ENCODE peak calls at places on chromosomes 11 and 22, in six cellular contexts. K, E, V, O, F and J are unnamed samples.
A peak's percentile ranks its signal among the peaks of the same experiment; 100 is the strongest.

GRCh38 chr11:94641167-94641761 is 74.1 kb downstream of the PIWIL4 start:
- DNase-seq in K (no peak), V (no peak), O (no peak), F (no peak), E (no peak), J (no peak)

GRCh38 chr22:46061431-46062231 is 84.7 kb upstream of the WNT7B start:
- DNase-seq in K (peak; percentile 11), E (no peak), O (no peak), V (peak; percentile 77), F (peak; percentile 44), J (no peak)

GRCh38 chr22:49713003-49713402 is 114.7 kb downstream of the BRD1 start:
- DNase-seq in O (no peak), K (no peak), F (no peak), E (no peak), V (peak; percentile 22), J (no peak)

GRCh38 chr11:16169541-16169940 is 186.8 kb downstream of the SOX6 start:
- DNase-seq in F (no peak), E (no peak), V (no peak), K (no peak), O (no peak), J (no peak)

GRCh38 chr11:77069969-77070582 is 3.3 kb downstream of the CAPN5 start:
- DNase-seq in V (no peak), K (peak; percentile 7), E (no peak), O (no peak), F (peak; percentile 24), J (no peak)

GRCh38 chr11:77374611-77375031 is 73.1 kb upstream of the GDPD4 start:
- DNase-seq in V (no peak), O (no peak), E (peak; percentile 6), K (peak; percentile 16), F (no peak), J (peak; percentile 33)

GRCh38 chr11:65557280-65558001 is 718 bp downstream of the LTBP3 start:
- DNase-seq in E (no peak), O (peak; percentile 65), V (peak; percentile 87), K (no peak), F (no peak), J (no peak)

GRCh38 chr11:78742430-78742829 is 167.8 kb upstream of the NARS2 start:
- DNase-seq in K (peak; percentile 87), O (no peak), V (no peak), F (peak; percentile 92), E (peak; percentile 85), J (no peak)

GRCh38 chr22:23256986-23257888 is 76.9 kb downstream of the BCR start:
- DNase-seq in V (no peak), E (no peak), K (peak; percentile 64), O (peak; percentile 70), F (peak; percentile 61), J (no peak)

GRCh38 chr22:49936018-49936972 is 17.9 kb downstream of the CRELD2 start:
- DNase-seq in K (peak; percentile 92), E (peak; percentile 80), O (peak; percentile 79), V (peak; percentile 99), F (peak; percentile 95), J (no peak)

GRCh38 chr22:21919526-21920307 is 32.9 kb downstream of the PPM1F start:
- DNase-seq in O (no peak), V (no peak), F (no peak), E (no peak), K (no peak), J (no peak)

GRCh38 chr11:88535266-88535665 is 197.7 kb upstream of the CTSC start:
- DNase-seq in O (no peak), K (no peak), F (no peak), E (no peak), V (no peak), J (no peak)

GRCh38 chr11:74417379-74417804 is 19.2 kb upstream of the PGM2L1 start:
- DNase-seq in V (no peak), F (no peak), K (no peak), O (no peak), E (peak; percentile 68), J (no peak)

GRCh38 chr11:2789791-2790580 is 90.2 kb upstream of the KCNQ1OT1 start:
- DNase-seq in F (peak; percentile 23), K (peak; percentile 4), V (no peak), E (no peak), O (no peak), J (no peak)

GRCh38 chr11:32706985-32707736 is 87.3 kb downstream of the CCDC73 start:
- DNase-seq in O (no peak), E (no peak), V (no peak), K (no peak), F (no peak), J (peak; percentile 54)

GRCh38 chr22:50486561-50487289 is at the start of gene MIOX:
- DNase-seq in K (no peak), V (no peak), O (no peak), E (no peak), F (no peak), J (no peak)

GRCh38 chr11:77093987-77094840 is 8.4 kb upstream of the OMP start:
- DNase-seq in V (peak; percentile 58), F (no peak), E (no peak), O (no peak), K (no peak), J (no peak)

GRCh38 chr11:91041626-91042025 is 818.8 kb upstream of the CHORDC1 start:
- DNase-seq in E (no peak), V (no peak), O (no peak), F (no peak), K (no peak), J (no peak)

GRCh38 chr11:101003468-101003867 is 126.1 kb downstream of the PGR start:
- DNase-seq in E (no peak), O (no peak), K (no peak), F (no peak), V (no peak), J (no peak)

GRCh38 chr11:1438261-1438966 is 48.2 kb downstream of the MOB2 start:
- DNase-seq in O (no peak), E (no peak), K (no peak), F (peak; percentile 42), V (no peak), J (no peak)

GRCh38 chr11:74019860-74020259 is 11.0 kb upstream of the UCP3 start:
- DNase-seq in K (no peak), E (no peak), F (no peak), O (no peak), V (no peak), J (no peak)

DNA sequence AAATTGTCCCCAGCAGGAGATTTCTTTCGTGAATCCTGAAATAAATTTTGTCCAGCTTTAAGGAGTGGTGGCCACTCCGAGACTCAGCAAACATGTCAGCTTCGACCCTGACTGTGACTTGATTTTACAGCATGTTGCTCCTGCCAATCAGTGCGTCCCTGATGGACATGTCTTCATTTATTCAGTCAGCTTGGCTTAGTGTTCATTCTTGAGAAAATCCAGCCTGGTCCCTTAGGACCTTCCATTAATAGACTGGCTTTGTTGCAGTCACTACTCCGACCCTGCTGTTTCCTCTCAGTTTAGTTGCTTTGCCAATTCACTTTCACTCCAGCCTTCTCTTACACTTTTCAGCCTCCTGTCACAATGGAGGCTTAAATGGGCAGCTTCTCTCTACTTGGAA is 30.5 kb downstream of the TMPRSS5 start:
- DNase-seq in E (no peak), O (no peak), V (no peak), K (no peak), F (no peak), J (no peak)
- TF ChIP-seq POLR2AphosphoS5 in E (no peak), O (no peak), V (no peak), K (no peak), F (no peak), J (no peak)

DNA sequence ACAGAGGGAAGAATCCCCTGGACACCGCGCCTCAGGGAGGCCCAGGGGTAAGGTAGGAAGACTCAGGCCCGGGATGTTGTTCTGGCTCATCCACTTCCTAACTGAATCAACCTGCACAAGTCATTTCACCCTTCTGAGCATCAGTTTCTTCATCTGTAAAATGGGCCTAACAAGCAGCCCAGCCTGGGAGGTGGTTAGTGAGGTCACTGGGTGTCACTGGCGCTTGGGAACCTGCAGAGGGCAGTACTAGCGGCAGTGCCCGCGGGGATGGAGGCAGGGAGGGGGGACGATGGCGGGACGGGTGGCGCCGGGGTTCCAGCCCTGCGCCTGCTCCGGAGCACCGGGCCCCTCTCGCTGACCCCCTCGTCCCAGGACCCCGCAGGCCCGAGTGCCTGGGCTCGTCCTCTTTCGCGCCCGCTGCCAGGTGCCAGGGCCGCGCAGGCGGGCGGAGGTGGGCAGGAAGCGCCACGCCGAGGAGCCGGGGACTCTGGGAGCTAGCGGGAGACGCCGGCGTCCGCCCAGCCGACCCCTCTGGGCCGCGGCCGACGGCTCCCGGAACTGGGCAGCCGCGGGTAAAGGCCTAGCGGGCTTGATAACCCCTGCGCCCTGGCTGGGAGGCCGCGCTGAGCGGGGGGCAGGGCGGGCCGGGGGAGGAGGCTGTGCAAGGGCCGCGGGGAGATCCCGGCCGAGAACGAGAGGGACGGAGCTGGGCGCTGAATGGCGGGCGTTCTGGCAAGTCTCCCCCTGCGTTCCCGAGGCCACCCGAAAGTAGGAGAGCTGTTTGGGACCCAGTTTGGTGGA is at the start of gene NLRX1:
- DNase-seq in K (peak; percentile 90), E (peak; percentile 77), F (peak; percentile 85), V (peak; percentile 97), O (peak; percentile 85), J (peak; percentile 61)
- TF ChIP-seq POLR2AphosphoS5 in K (peak; percentile 90), E (peak; percentile 38), F (peak; percentile 88), V (peak; percentile 89), O (no peak), J (peak; percentile 82)

GRCh38 chr11:66969584-66970205 is 5.4 kb upstream of the C11orf86 start:
- DNase-seq in K (no peak), V (no peak), F (no peak), O (no peak), E (no peak), J (no peak)

GRCh38 chr11:66967670-66968425 is 7.3 kb upstream of the C11orf86 start:
- DNase-seq in F (no peak), K (no peak), O (peak; percentile 8), V (no peak), E (no peak), J (no peak)

GRCh38 chr11:66970371-66970807 is 4.7 kb upstream of the C11orf86 start:
- DNase-seq in V (no peak), O (no peak), E (no peak), K (no peak), F (no peak), J (no peak)

GRCh38 chr11:66971483-66971882 is 3.6 kb upstream of the C11orf86 start:
- DNase-seq in E (no peak), O (no peak), F (no peak), V (no peak), K (no peak), J (no peak)

GRCh38 chr11:66970808-66971442 is 4.2 kb upstream of the C11orf86 start:
- DNase-seq in O (no peak), V (no peak), K (peak; percentile 29), F (no peak), E (no peak), J (peak; percentile 91)
- TF ChIP-seq POLR2AphosphoS5 in O (no peak), V (peak; percentile 19), K (peak; percentile 47), F (peak; percentile 31), E (no peak), J (no peak)

GRCh38 chr11:66567787-66568123 is 651 bp downstream of the CTSF start:
- DNase-seq in E (no peak), K (no peak), V (no peak), F (no peak), O (no peak), J (no peak)

GRCh38 chr11:66570117-66570825 is 1.9 kb upstream of the CTSF start:
- DNase-seq in K (no peak), F (no peak), E (no peak), V (no peak), O (no peak), J (no peak)

GRCh38 chr11:66569076-66569475 is 670 bp upstream of the CTSF start:
- DNase-seq in K (no peak), F (no peak), E (no peak), O (no peak), V (no peak), J (no peak)

GRCh38 chr11:66566221-66566620 is 2.2 kb downstream of the CTSF start:
- DNase-seq in K (no peak), F (no peak), O (no peak), V (no peak), E (no peak), J (no peak)

GRCh38 chr11:66568124-66568916 is at the start of gene CTSF:
- DNase-seq in F (peak; percentile 91), O (peak; percentile 100), E (peak; percentile 87), K (peak; percentile 85), V (peak; percentile 95), J (peak; percentile 28)
- TF ChIP-seq POLR2AphosphoS5 in F (no peak), O (no peak), E (peak; percentile 92), K (peak; percentile 29), V (peak; percentile 74), J (no peak)